ENCODE peak calls at places on chromosome 12, in nine cellular contexts. P, Y, C, F, Q, L, E, A and N are unnamed samples. For H3K4me1, the result is how much of the 10 kb centered on the place peaks cover.

GRCh38 chr12:50213439-50213838 is 46.3 kb upstream of the CERS5 start:
- DNase-seq in A (no peak), F (no peak), P (no peak), C (no peak), E (no peak), Q (no peak), Y (no peak), L (no peak), N (no peak)

GRCh38 chr12:131349397-131350127 is 361.3 kb upstream of the SFSWAP start:
- DNase-seq in E (no peak), Q (no peak), Y (no peak), A (no peak), F (no peak), C (no peak), L (no peak), P (peak), N (no peak)

GRCh38 chr12:132444957-132445883 is 44.7 kb upstream of the FBRSL1 start:
- DNase-seq in C (no peak), A (no peak), F (no peak), Q (peak), Y (no peak), E (no peak), P (no peak), L (no peak), N (no peak)

GRCh38 chr12:64824500-64825142 is at the start of gene TBC1D30:
- DNase-seq in E (no peak), P (peak), Y (peak), C (peak), L (peak), A (no peak), Q (no peak), F (peak), N (no peak)

GRCh38 chr12:643478-644292 is 19.6 kb downstream of the NINJ2 start:
- DNase-seq in P (no peak), F (peak), E (no peak), Y (peak), Q (peak), C (peak), L (no peak), A (no peak), N (peak)

GRCh38 chr12:68828669-68829068 is 20.7 kb downstream of the MDM2 start:
- DNase-seq in A (no peak), C (no peak), E (no peak), P (no peak), L (no peak), Q (no peak), F (no peak), Y (no peak), N (no peak)

GRCh38 chr12:107379852-107380567 is 286.7 kb upstream of the CRY1 start:
- DNase-seq in C (no peak), Q (no peak), A (peak), Y (peak), L (peak), F (no peak), E (no peak), P (no peak), N (no peak)

GRCh38 chr12:3777206-3777809 is 24.4 kb upstream of the CRACR2A start:
- DNase-seq in A (peak), Y (no peak), L (no peak), F (no peak), Q (no peak), P (no peak), C (peak), E (no peak), N (no peak)

GRCh38 chr12:64099430-64099829 is 122.7 kb downstream of the KICS2 start:
- DNase-seq in L (no peak), Q (peak), P (no peak), Y (no peak), A (peak), E (no peak), C (peak), F (peak), N (no peak)

GRCh38 chr12:79927772-79928474 is 7.0 kb downstream of the PPP1R12A start:
- DNase-seq in F (no peak), Y (no peak), P (no peak), C (no peak), L (no peak), A (no peak), Q (no peak), E (peak), N (no peak)

GRCh38 chr12:122947352-122947792 is 18.9 kb downstream of the ABCB9 start:
- DNase-seq in P (no peak), Y (peak), F (no peak), L (no peak), C (peak), Q (peak), E (no peak), A (no peak), N (no peak)

GRCh38 chr12:101710289-101710688 is 12.8 kb downstream of the CHPT1 start:
- DNase-seq in L (no peak), Q (no peak), C (no peak), E (no peak), A (no peak), Y (no peak), F (no peak), P (no peak), N (no peak)

GRCh38 chr12:12803186-12803585 is 10.0 kb upstream of the DDX47 start:
- DNase-seq in Y (peak), Q (peak), F (peak), L (no peak), A (peak), P (no peak), C (peak), E (no peak), N (no peak)

GRCh38 chr12:59928416-59928815 is 332.6 kb downstream of the SLC16A7 start:
- DNase-seq in F (no peak), E (no peak), C (no peak), Y (peak), Q (no peak), A (no peak), P (no peak), L (no peak), N (no peak)

GRCh38 chr12:4987076-4987775 is 56.5 kb upstream of the KCNA5 start:
- DNase-seq in C (no peak), L (no peak), A (no peak), Q (no peak), P (no peak), E (no peak), F (no peak), Y (no peak), N (no peak)

GRCh38 chr12:1638167-1638566 is 9.1 kb downstream of the WNT5B start:
- DNase-seq in F (no peak), Y (no peak), P (no peak), E (no peak), Q (no peak), A (no peak), L (no peak), C (no peak), N (no peak)

GRCh38 chr12:27652174-27652763 is 44.0 kb upstream of the REP15 start:
- DNase-seq in C (peak), L (peak), Q (peak), A (peak), F (peak), E (peak), P (peak), Y (peak), N (no peak)

GRCh38 chr12:117567644-117568043 is 206.2 kb upstream of the NOS1 start:
- DNase-seq in E (peak), C (no peak), A (no peak), L (no peak), Q (no peak), Y (no peak), P (no peak), F (no peak), N (no peak)

GRCh38 chr12:91367234-91367849 is 184.7 kb upstream of the DCN start:
- DNase-seq in C (peak), Y (no peak), A (peak), Q (no peak), L (no peak), P (no peak), F (no peak), E (no peak), N (no peak)

GRCh38 chr12:100612557-100612956 is 39.1 kb downstream of the GAS2L3 start:
- DNase-seq in Q (no peak), Y (no peak), E (no peak), P (no peak), A (no peak), F (no peak), C (no peak), L (no peak), N (no peak)

GRCh38 chr12:131505561-131505960 is 205.3 kb upstream of the SFSWAP start:
- DNase-seq in P (no peak), E (no peak), Y (no peak), L (no peak), F (peak), A (no peak), Q (no peak), C (no peak), N (no peak)

GRCh38 chr12:98939350-98939749 is 294.3 kb downstream of the APAF1 start:
- DNase-seq in A (peak), C (peak), L (no peak), P (no peak), E (no peak), Q (no peak), Y (no peak), F (no peak), N (no peak)

GRCh38 chr12:1474059-1474537 is 120.3 kb downstream of the FBXL14 start:
- DNase-seq in Y (no peak), Q (no peak), L (no peak), P (no peak), E (no peak), C (peak), A (peak), F (no peak), N (no peak)

GRCh38 chr12:122867701-122868461 is 28.0 kb downstream of the VPS37B start:
- DNase-seq in P (peak), L (peak), C (peak), E (no peak), A (peak), Y (peak), F (no peak), Q (peak), N (peak)

GRCh38 chr12:2051700-2052625 is 824 bp upstream of the CACNA1C start:
- DNase-seq in Y (no peak), A (no peak), Q (no peak), E (no peak), C (no peak), L (no peak), P (no peak), F (peak), N (no peak)

GRCh38 chr12:5458229-5459050 is 26.5 kb downstream of the NTF3 start:
- DNase-seq in A (no peak), E (no peak), P (no peak), Y (no peak), Q (no peak), C (no peak), L (no peak), F (no peak), N (no peak)

GRCh38 chr12:124995200-124995961 is 1.9 kb downstream of the BRI3BP start:
- DNase-seq in F (no peak), Y (no peak), C (no peak), L (no peak), P (no peak), Q (no peak), E (peak), A (no peak), N (no peak)

GRCh38 chr12:71755146-71755892 is 656 bp downstream of the RAB21 start:
- DNase-seq in A (peak), F (peak), C (peak), P (peak), L (no peak), E (peak), Y (peak), Q (peak), N (no peak)

GRCh38 chr12:79547044-79547734 is 143.6 kb downstream of the PAWR start:
- DNase-seq in L (no peak), P (no peak), Q (no peak), E (no peak), A (peak), C (peak), Y (peak), F (no peak), N (no peak)

GRCh38 chr12:123075591-123076171 is 75.2 kb downstream of the PITPNM2 start:
- DNase-seq in L (no peak), Q (no peak), F (peak), P (peak), A (no peak), C (no peak), Y (no peak), E (no peak), N (no peak)

GRCh38 chr12:68623984-68624383 is 13.3 kb downstream of the RAP1B start:
- DNase-seq in P (no peak), E (no peak), Q (no peak), A (no peak), Y (no peak), L (no peak), F (no peak), C (no peak), N (no peak)

GRCh38 chr12:53023-53734 is 13.4 kb upstream of the IQSEC3 start:
- DNase-seq in E (no peak), Y (no peak), Q (no peak), F (no peak), A (no peak), L (no peak), C (no peak), P (no peak), N (no peak)

GRCh38 chr12:108438687-108439086 is 76.4 kb upstream of the FICD start:
- DNase-seq in Y (no peak), P (no peak), F (no peak), A (no peak), L (no peak), Q (no peak), C (no peak), E (no peak), N (no peak)

GRCh38 chr12:64083285-64084210 is 138.5 kb downstream of the KICS2 start:
- DNase-seq in C (peak), Y (peak), F (peak), E (no peak), P (peak), Q (peak), A (peak), L (peak), N (peak)

GRCh38 chr12:24608637-24609285 is 340.1 kb downstream of the BCAT1 start:
- DNase-seq in L (no peak), A (no peak), E (no peak), Q (no peak), Y (no peak), C (peak), P (no peak), F (no peak), N (no peak)

GRCh38 chr12:129614221-129614885 is 289.5 kb downstream of the TMEM132D start:
- DNase-seq in Q (no peak), L (no peak), A (no peak), P (no peak), C (no peak), Y (no peak), F (no peak), E (no peak), N (no peak)

GRCh38 chr12:24595652-24596235 is 353.2 kb downstream of the BCAT1 start:
- DNase-seq in L (no peak), E (no peak), F (no peak), Q (no peak), A (peak), P (no peak), C (no peak), Y (no peak), N (no peak)

GRCh38 chr12:71945121-71945520 is 6.5 kb downstream of the TPH2 start:
- DNase-seq in P (no peak), Q (no peak), F (no peak), C (no peak), L (no peak), Y (no peak), A (no peak), E (no peak), N (no peak)

GRCh38 chr12:77835982-77836381 is 5.3 kb downstream of the NAV3 start:
- DNase-seq in C (no peak), Y (no peak), F (no peak), P (no peak), E (no peak), Q (no peak), L (no peak), A (no peak), N (no peak)

GRCh38 chr12:77830952-77831351 is 258 bp downstream of the NAV3 start:
- DNase-seq in P (no peak), Y (no peak), A (no peak), F (no peak), Q (no peak), C (no peak), L (no peak), E (no peak), N (no peak)

GRCh38 chr12:77837876-77838291 is 7.2 kb downstream of the NAV3 start:
- DNase-seq in C (peak), L (no peak), P (peak), A (no peak), F (no peak), E (no peak), Y (no peak), Q (peak), N (no peak)

GRCh38 chr12:77833329-77833728 is 2.6 kb downstream of the NAV3 start:
- DNase-seq in Q (no peak), F (no peak), L (no peak), Y (no peak), E (no peak), C (no peak), P (no peak), A (no peak), N (no peak)

DNA sequence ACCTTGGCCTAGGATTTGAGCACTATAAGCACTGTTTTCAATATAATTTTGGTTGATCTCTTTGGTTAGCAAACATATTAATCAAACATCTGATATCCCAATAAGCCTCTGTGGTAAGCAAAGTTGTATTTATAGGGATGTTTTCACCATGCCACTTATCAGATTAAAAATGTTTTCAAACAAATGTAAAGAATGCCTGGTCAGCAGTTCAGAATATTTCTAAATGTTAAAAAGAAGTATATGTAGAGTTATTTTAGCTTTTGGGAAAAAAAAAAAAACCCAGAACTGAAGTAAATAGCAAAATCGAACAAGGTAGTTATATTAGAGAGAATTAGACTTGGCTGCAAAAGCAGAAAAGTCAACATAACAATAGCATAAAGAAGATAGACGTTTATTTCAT is 3.9 kb downstream of the NAV3 start:
- DNase-seq in Y (no peak), L (no peak), C (no peak), A (no peak), Q (no peak), F (no peak), E (no peak), P (no peak), N (no peak)
- H3K4me1 ChIP-seq in Y (under half), L (under half), C (under half), A (under half), Q (half or more), F (under half), E (under half), P (under half), N (under half)

GRCh38 chr12:9735601-9736000 is 2.7 kb upstream of the CLECL1 start:
- DNase-seq in F (no peak), Q (no peak), L (no peak), E (no peak), C (no peak), Y (no peak), A (no peak), P (no peak), N (no peak)

GRCh38 chr12:9730591-9730990 is 2.3 kb downstream of the CLECL1 start:
- DNase-seq in Q (no peak), P (no peak), A (no peak), E (no peak), F (no peak), C (no peak), L (no peak), Y (no peak), N (no peak)

GRCh38 chr12:9731797-9732196 is 1.1 kb downstream of the CLECL1 start:
- DNase-seq in E (no peak), Y (no peak), C (no peak), A (no peak), L (no peak), F (no peak), P (no peak), Q (no peak), N (no peak)

GRCh38 chr12:9731393-9731792 is 1.5 kb downstream of the CLECL1 start:
- DNase-seq in Q (no peak), Y (no peak), L (no peak), P (no peak), F (no peak), A (no peak), C (no peak), E (no peak), N (no peak)

DNA sequence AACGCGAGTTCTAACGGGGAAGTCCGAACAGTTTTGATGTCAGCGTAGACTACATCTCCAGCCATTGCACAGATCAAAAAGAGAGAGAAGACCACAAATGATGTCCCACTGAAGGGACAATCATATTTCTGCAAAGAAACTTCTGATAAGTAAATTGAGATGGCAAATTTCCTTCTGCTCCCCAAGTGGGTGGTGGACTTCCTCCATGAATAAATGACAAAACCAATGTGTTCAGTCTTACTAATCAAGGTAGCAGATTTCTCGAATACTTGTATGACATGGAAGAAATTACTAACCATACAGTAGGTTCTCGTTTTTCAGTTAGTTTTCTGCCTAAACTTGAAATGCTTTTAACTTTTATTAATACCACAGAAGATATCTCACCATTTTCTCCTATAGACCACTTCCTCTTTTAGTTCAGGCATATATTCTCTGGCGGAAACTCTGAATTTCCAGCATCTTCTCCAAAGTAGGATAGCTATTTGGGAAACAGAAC is at the start of gene CLECL1:
- DNase-seq in Q (no peak), E (no peak), A (no peak), L (no peak), C (no peak), F (no peak), P (no peak), Y (no peak), N (no peak)
- TF ChIP-seq POLR2A in Q (no peak), E (peak), A (no peak), L (no peak), C (no peak), F (no peak), P (no peak), Y (no peak), N (no peak)

GRCh38 chr12:32084017-32084688 is 22.5 kb upstream of the BICD1 start:
- DNase-seq in E (no peak), A (no peak), C (no peak), P (no peak), Y (no peak), Q (no peak), L (no peak), F (no peak), N (no peak)
- H3K27ac ChIP-seq in E (no peak), A (no peak), C (no peak), P (no peak), Y (no peak), Q (no peak), L (no peak), F (peak), N (no peak)

DNA sequence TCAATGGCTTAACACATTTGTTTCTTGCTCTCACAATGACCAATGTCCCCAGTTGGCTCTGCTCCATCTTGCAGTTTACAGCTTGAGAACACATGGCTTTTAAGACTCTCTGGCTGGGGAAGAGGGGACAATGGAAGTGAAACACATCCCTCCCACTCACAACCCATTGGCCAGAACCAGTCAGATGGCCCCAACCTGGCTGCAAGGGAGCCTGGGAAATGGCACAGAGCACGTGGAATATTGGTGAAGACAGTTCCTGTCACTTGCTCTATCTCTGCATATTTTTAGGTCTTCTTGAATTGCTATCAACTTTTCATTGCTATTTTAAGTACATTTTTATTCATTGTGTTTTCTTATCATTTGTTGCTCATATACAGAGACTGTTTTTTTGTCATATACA is 345.4 kb downstream of the MED13L start:
- DNase-seq in Q (no peak), A (no peak), L (no peak), C (no peak), Y (no peak), E (no peak), P (no peak), F (no peak), N (no peak)
- H3K4me1 ChIP-seq in Q (under half), A (under half), L (under half), C (under half), Y (under half), E (under half), P (under half), F (under half), N (under half)

DNA sequence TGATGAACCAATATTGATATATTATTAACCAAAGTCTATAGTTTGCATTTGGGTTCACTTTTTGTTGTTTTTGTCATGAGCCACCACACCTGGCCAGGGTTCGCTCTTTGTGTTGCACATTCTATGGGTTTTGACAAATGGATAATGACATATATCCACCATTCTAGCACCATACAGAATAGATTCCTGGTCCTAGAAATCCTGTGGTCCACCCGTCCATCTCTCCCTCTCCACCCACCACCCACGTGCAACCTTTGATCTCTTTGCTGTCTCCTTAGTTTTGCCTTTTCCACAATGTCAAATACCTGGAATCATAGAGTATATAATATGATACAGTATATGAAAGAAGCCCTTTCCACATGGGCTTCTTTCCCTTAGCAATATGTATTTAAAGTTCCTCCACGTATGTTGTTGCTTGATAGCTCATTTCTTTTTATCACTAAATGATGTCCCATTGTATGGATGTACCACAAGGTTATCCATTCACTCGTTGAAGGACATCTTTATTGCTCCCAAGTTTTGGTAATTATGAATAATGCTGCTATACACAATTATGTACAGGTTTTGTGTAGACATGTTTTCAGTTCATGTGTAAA is 7.4 kb downstream of the RPL6 start:
- DNase-seq in Q (no peak), E (no peak), P (no peak), C (no peak), F (no peak), Y (no peak), L (no peak), A (no peak), N (no peak)
- TF ChIP-seq POLR2A in Q (no peak), E (no peak), P (no peak), C (no peak), F (no peak), Y (no peak), L (no peak), A (no peak), N (no peak)